ENCODE peak calls at places on chromosomes 13 and 19, in five cellular contexts. E, P, X, A and D are unnamed samples.

GRCh38 chr19:58566989-58567388 is 6.1 kb downstream of the MZF1 start:
- DNase-seq in P (no peak), A (no peak), E (no peak), X (no peak), D (no peak)

GRCh38 chr13:27792393-27793218 is at the start of gene GSX1:
- DNase-seq in P (no peak), A (peak; percentile 63), X (peak; percentile 77), E (peak; percentile 63), D (peak; percentile 29)

GRCh38 chr19:11538232-11539036 is at the start of gene CNN1:
- DNase-seq in X (peak; percentile 60), A (peak; percentile 90), E (no peak), P (peak; percentile 74), D (no peak)

GRCh38 chr19:38597075-38597474 is 20.7 kb downstream of the MAP4K1 start:
- DNase-seq in A (no peak), E (no peak), P (no peak), X (no peak), D (no peak)

GRCh38 chr13:47433461-47434005 is 536.7 kb upstream of the HTR2A start:
- DNase-seq in P (no peak), E (no peak), A (peak; percentile 65), X (peak; percentile 27), D (no peak)

GRCh38 chr13:94711561-94712286 is 621 bp downstream of the SOX21 start:
- DNase-seq in X (peak; percentile 36), P (no peak), A (no peak), E (no peak), D (no peak)

GRCh38 chr19:18023596-18024212 is 15.7 kb downstream of the ARRDC2 start:
- DNase-seq in A (no peak), P (no peak), E (peak; percentile 38), X (peak; percentile 93), D (no peak)

GRCh38 chr19:8965887-8966286 is 44.3 kb downstream of the MUC16 start:
- DNase-seq in A (no peak), X (no peak), P (no peak), E (no peak), D (no peak)

GRCh38 chr13:102316732-102317131 is 85.1 kb downstream of the FGF14 start:
- DNase-seq in P (no peak), X (no peak), E (no peak), A (no peak), D (no peak)

GRCh38 chr13:42680748-42681147 is 100.6 kb upstream of the FAM216B start:
- DNase-seq in E (no peak), X (no peak), A (no peak), P (no peak), D (no peak)

GRCh38 chr19:30718728-30719127 is 346.5 kb downstream of the ZNF536 start:
- DNase-seq in E (peak; percentile 15), P (no peak), X (no peak), A (no peak), D (no peak)

GRCh38 chr19:55690109-55690768 is 15.2 kb downstream of the EPN1 start:
- DNase-seq in P (no peak), E (no peak), A (no peak), X (no peak), D (no peak)

GRCh38 chr13:101346942-101347728 is 69.2 kb downstream of the NALCN start:
- DNase-seq in P (no peak), A (peak; percentile 14), X (peak; percentile 49), E (no peak), D (no peak)

GRCh38 chr13:49635599-49636433 is 7.5 kb downstream of the ARL11 start:
- DNase-seq in A (peak; percentile 43), X (peak; percentile 78), E (peak; percentile 90), P (peak; percentile 27), D (no peak)

GRCh38 chr13:20230913-20231838 is 943 bp downstream of the GJB6 start:
- DNase-seq in E (no peak), A (no peak), X (no peak), P (no peak), D (no peak)

GRCh38 chr13:30165071-30165470 is 142.3 kb downstream of the KATNAL1 start:
- DNase-seq in A (no peak), X (no peak), E (no peak), P (no peak), D (no peak)

GRCh38 chr19:43534305-43534612 is 1.3 kb downstream of the ZNF575 start:
- DNase-seq in E (no peak), X (no peak), P (no peak), A (no peak), D (no peak)
- H3K4me3 ChIP-seq in E (no peak overlapping the region), X (peak overlapping the region; percentile 49), P (peak overlapping the region; percentile 52), A (peak overlapping the region; percentile 17), D (peak overlapping the region; percentile 44)

GRCh38 chr19:23758187-23759074 is at the start of gene ZNF681:
- DNase-seq in X (peak; percentile 93), E (peak; percentile 82), A (peak; percentile 83), P (peak; percentile 61), D (peak; percentile 74)

GRCh38 chr19:23766951-23767350 is 8.3 kb upstream of the ZNF681 start:
- DNase-seq in X (no peak), A (no peak), E (no peak), P (no peak), D (no peak)

GRCh38 chr19:23764781-23765180 is 6.1 kb upstream of the ZNF681 start:
- DNase-seq in P (no peak), E (no peak), A (no peak), X (no peak), D (no peak)

GRCh38 chr19:23762884-23763711 is 4.4 kb upstream of the ZNF681 start:
- DNase-seq in A (peak; percentile 13), X (peak; percentile 62), E (peak; percentile 73), P (no peak), D (no peak)

DNA sequence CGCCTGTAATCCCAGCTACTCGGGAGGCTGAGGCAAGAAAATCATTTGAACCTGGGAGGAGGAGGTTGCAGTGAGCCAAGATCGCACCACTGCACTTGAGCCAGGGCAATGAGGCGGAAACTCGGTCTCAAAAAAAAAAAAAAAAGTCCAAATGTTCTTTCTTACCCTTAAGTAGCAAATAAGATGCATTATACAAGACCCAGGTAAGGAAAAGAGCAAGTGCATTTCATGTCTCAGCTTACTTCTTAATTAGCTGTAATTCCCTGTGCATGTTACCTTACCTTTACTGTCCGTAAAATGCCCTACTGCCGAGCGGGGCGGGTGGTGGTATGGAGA is 3.8 kb upstream of the ZNF681 start:
- DNase-seq in X (no peak), P (no peak), E (no peak), A (no peak), D (no peak)
- H3K4me3 ChIP-seq in X (peak overlapping the region; percentile 65), P (peak overlapping the region; percentile 66), E (peak overlapping the region; percentile 55), A (peak overlapping the region; percentile 74), D (peak overlapping the region; percentile 96)

DNA sequence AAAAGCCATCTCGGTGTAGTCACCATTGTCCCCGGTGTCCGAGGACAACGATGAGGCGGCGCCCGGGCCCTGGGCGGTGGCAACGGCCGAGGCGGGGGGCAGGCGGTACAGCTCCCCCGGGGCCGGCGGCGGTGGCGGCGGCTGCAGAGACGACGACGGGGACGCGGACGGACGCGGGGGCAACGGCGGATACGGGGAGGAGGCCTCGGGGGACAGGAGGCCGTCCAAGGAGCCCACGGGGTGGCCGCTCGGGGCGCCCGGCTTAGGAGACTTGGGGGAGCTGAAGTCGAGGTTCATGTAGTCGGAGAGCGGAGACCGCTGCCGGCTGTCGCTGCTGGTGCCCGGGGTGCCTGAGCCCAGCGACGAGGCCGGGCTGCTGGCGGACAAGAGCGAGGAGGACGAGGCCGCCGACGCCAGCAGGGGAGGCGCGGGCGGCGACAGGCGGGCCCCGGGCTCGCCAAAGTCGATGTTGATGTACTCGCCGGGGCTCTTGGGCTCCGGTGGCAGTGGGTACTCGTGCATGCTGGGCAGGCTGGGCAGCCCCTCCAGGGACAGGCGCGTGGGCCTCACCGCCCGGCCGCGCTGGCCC is 3.5 kb downstream of the IRS2 start:
- DNase-seq in P (no peak), A (no peak), X (no peak), E (no peak), D (no peak)
- H3K4me3 ChIP-seq in P (no peak overlapping the region), A (no peak overlapping the region), X (no peak overlapping the region), E (no peak overlapping the region), D (no peak overlapping the region)

GRCh38 chr19:13840751-13841338 is 36.1 kb upstream of the NANOS3 start:
- DNase-seq in A (no peak), E (no peak), P (no peak), X (peak; percentile 55), D (no peak)
- H3K4me3 ChIP-seq in A (peak overlapping the region; percentile 95), E (peak overlapping the region; percentile 79), P (peak overlapping the region; percentile 88), X (peak overlapping the region; percentile 96), D (peak overlapping the region; percentile 86)

GRCh38 chr19:46494115-46494935 is 1.3 kb downstream of the PNMA8B start:
- DNase-seq in A (no peak), P (no peak), X (no peak), E (no peak), D (no peak)

GRCh38 chr19:46492841-46493235 is 2.8 kb downstream of the PNMA8B start:
- DNase-seq in A (no peak), E (no peak), P (no peak), X (no peak), D (no peak)

GRCh38 chr19:46495789-46496099 is at the start of gene PNMA8B:
- DNase-seq in E (no peak), A (peak; percentile 27), X (peak; percentile 26), P (no peak), D (no peak)

GRCh38 chr19:46493236-46494114 is 2.2 kb downstream of the PNMA8B start:
- DNase-seq in E (no peak), P (no peak), A (no peak), X (peak; percentile 20), D (no peak)

DNA sequence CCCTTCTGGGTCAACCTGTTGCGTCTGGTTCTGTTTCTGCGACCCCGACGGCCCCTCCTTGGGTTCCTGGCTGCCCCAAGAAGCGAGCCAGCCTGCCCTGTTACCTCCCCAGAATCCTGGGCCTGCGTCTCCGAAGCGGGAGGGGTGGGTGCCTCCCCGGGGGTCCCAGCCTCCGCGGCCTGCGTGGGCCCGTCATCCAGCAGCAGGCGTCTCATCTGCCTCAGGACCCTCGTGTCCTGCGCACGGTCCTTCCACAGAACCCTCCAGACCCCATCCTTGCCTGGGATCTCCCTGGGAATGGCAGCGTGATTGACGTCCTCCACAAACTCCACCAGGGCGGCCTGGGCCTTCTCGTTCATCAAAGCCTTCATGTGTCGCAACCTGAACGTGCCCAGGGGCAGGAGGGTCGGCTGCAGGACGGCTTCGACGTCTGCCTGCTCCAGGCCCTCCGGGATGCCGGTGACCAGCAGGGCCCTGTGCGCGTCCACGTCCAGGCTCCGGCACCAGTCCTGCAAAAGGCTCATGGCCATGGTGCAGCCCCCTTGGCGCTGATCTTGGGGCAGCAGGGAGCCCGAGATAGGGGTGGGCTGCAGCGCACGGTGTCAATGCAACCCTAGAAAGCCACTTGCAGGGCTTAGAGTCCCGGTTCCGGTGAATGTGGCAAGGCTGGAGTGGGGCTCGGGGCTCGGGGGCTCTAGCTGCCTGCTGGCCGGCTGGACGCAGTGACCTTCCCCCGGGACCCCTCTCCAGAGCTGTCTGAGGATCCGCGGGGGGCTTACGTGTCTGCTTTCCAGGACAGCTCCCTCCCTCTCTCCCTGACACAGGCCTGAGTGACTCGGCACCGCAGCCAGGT is 505 bp downstream of the PNMA8B start:
- DNase-seq in E (no peak), A (no peak), P (no peak), X (no peak), D (no peak)
- H3K4me3 ChIP-seq in E (no peak overlapping the region), A (peak overlapping the region; percentile 45), P (peak overlapping the region; percentile 52), X (no peak overlapping the region), D (peak overlapping the region; percentile 52)